ENCODE peak calls at places on chromosome 19, in seven cellular contexts. D is psoas muscle; V is CD4-positive, CD25-positive, alpha-beta regulatory T cell; Y is cardiac muscle cell; C is hepatocyte; R is right cardiac atrium; U is ovary. B is an unnamed sample.

GRCh38 chr19:23996549-23996948 is 81.9 kb downstream of the ZNF726 start:
- DNase-seq in V (no peak), C (no peak), R (no peak), U (no peak), Y (no peak), D (no peak), B (no peak)

GRCh38 chr19:294341-294818 is 3.2 kb upstream of the PLPP2 start:
- DNase-seq in D (no peak), V (no peak), C (no peak), Y (no peak), U (peak), R (no peak), B (no peak)

GRCh38 chr19:43778651-43779050 is 2.1 kb downstream of the KCNN4 start:
- DNase-seq in D (no peak), R (no peak), V (no peak), Y (no peak), U (no peak), C (no peak), B (no peak)

GRCh38 chr19:21482863-21483276 is 22.5 kb upstream of the ZNF429 start:
- DNase-seq in U (peak), D (peak), Y (peak), R (peak), V (peak), C (peak), B (peak)

GRCh38 chr19:50053119-50053518 is 27.3 kb downstream of the ZNF473 start:
- DNase-seq in C (no peak), U (no peak), D (no peak), V (no peak), Y (no peak), R (no peak), B (no peak)

GRCh38 chr19:54684537-54684936 is 21.8 kb downstream of the LILRB4 start:
- DNase-seq in Y (peak), C (no peak), V (no peak), U (no peak), R (no peak), D (no peak), B (no peak)

GRCh38 chr19:28242317-28242927 is 970.5 kb downstream of the UQCRFS1 start:
- DNase-seq in C (peak), R (no peak), D (no peak), U (no peak), Y (peak), V (no peak), B (no peak)

GRCh38 chr19:45103625-45104319 is 10.8 kb downstream of the PPP1R37 start:
- DNase-seq in R (no peak), D (no peak), U (no peak), V (no peak), Y (no peak), C (peak), B (no peak)

GRCh38 chr19:39307233-39307821 is 11.1 kb downstream of the IFNL1 start:
- DNase-seq in D (no peak), V (no peak), Y (peak), C (peak), R (peak), U (no peak), B (no peak)

GRCh38 chr19:28299649-28300048 is 913.3 kb downstream of the UQCRFS1 start:
- DNase-seq in R (no peak), Y (no peak), C (no peak), U (no peak), D (no peak), V (no peak), B (no peak)

GRCh38 chr19:55209430-55210119 is at the start of gene PTPRH:
- DNase-seq in C (peak), D (no peak), Y (no peak), V (no peak), U (no peak), R (no peak), B (no peak)

GRCh38 chr19:11480927-11481776 is at the start of gene ELAVL3:
- DNase-seq in Y (no peak), R (no peak), U (no peak), C (no peak), V (no peak), D (no peak), B (no peak)

GRCh38 chr19:1837625-1838105 is 10.6 kb downstream of the REXO1 start:
- DNase-seq in V (peak), D (no peak), U (no peak), C (peak), Y (peak), R (peak), B (no peak)

GRCh38 chr19:291561-292280 is 518 bp upstream of the PLPP2 start:
- DNase-seq in V (no peak), Y (no peak), U (no peak), R (no peak), C (peak), D (no peak), B (no peak)

GRCh38 chr19:38209671-38210457 is 14.2 kb downstream of the DPF1 start:
- DNase-seq in Y (peak), R (peak), V (no peak), D (peak), C (peak), U (peak), B (peak)

GRCh38 chr19:2038284-2039081 is 12.6 kb downstream of the MKNK2 start:
- DNase-seq in C (peak), R (peak), U (peak), D (no peak), V (no peak), Y (no peak), B (no peak)

GRCh38 chr19:4380254-4380727 is 20.1 kb downstream of the SH3GL1 start:
- DNase-seq in V (peak), Y (no peak), R (peak), C (no peak), U (no peak), D (peak), B (no peak)
- H3K27ac ChIP-seq in V (peak), Y (no peak), R (peak), C (no peak), U (no peak), D (peak), B (peak)

GRCh38 chr19:17949956-17950309 is 17.0 kb upstream of the KCNN1 start:
- DNase-seq in V (no peak), C (no peak), U (no peak), D (no peak), R (no peak), Y (no peak), B (no peak)

GRCh38 chr19:17948967-17949930 is 16.4 kb downstream of the CCDC124 start:
- DNase-seq in Y (no peak), D (no peak), C (no peak), U (peak), R (no peak), V (no peak), B (no peak)

GRCh38 chr19:17947815-17948473 is 15.1 kb downstream of the CCDC124 start:
- DNase-seq in C (peak), D (peak), V (peak), U (peak), Y (peak), R (peak), B (peak)

GRCh38 chr19:17948474-17948966 is 15.7 kb downstream of the CCDC124 start:
- DNase-seq in Y (no peak), U (no peak), D (no peak), V (no peak), R (no peak), C (no peak), B (no peak)

GRCh38 chr19:17946965-17947784 is 14.4 kb downstream of the CCDC124 start:
- DNase-seq in U (no peak), C (no peak), Y (no peak), R (no peak), V (no peak), D (peak), B (no peak)
- H3K27ac ChIP-seq in U (no peak), C (peak), Y (peak), R (no peak), V (peak), D (peak), B (no peak)

DNA sequence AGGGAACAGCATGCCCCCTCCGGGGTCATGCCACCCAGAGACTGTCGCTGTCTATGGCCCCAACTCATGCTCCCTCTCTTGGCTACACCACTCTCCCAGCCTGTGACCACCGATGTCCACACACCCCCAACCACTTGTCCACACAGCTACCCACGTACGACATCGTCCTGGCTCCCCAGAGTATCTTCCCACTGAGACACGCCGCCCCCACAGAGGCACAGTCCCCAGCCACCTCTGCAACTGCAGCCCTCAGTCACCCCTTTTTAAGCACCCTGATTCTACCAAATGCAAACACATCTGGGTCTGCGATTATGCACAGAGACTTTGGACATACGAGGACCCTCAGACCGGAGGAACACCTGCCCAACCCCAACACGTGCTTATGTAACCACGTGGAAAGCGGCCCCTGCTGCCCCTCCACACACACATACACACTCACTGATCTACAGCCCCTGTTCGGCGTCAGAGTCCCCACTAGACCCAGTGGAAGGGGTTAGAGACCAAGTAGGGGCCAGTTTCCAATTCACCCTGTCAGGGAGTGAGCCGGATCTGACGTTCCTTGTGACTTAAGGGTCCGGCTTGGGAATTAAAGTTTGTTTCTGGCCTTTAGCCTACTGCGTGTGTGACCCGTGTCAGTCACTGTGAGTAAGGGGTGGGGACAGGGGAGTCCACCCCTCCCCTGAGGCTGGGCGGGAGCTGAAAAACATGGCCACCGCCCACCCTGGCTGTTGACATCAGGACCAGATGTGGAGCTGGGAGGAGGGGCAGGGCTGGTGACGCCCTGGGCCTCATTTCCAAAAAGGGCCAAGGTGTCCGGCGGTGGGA is 11.9 kb upstream of the AXL start:
- DNase-seq in D (peak), V (no peak), C (no peak), Y (peak), U (no peak), R (peak), B (peak)
- H3K27ac ChIP-seq in D (peak), V (no peak), C (no peak), Y (no peak), U (no peak), R (peak), B (peak)

DNA sequence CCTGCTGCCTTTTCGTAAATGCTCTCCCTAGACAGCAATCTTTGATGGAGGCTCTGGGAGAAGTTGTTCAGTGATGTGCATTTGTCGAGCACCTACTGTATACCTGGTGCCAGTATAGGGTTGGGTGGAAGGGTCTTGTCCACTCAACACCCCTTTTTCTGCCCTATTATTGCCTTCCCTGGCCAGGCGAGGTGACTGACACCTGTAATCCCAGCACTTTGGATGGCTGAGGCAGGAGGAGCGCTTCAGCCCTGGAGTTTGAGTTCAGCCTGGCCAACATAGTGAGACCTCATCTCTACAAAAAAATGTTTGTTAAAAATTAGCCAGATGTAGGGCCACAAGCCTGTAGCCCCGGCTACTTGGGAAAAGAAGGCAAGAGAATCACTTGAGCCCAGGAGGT is 49.3 kb downstream of the NFIC start:
- DNase-seq in D (no peak), U (no peak), R (no peak), Y (no peak), V (no peak), C (no peak), B (no peak)
- H3K27ac ChIP-seq in D (peak), U (no peak), R (no peak), Y (no peak), V (no peak), C (no peak), B (no peak)

GRCh38 chr19:47510516-47511127 is 4.2 kb downstream of the NAPA start:
- DNase-seq in U (no peak), Y (no peak), V (no peak), D (no peak), R (no peak), C (no peak), B (no peak)
- H3K27ac ChIP-seq in U (peak), Y (no peak), V (no peak), D (peak), R (peak), C (peak), B (peak)

GRCh38 chr19:35754365-35755139 is 2.3 kb downstream of the HSPB6 start:
- DNase-seq in V (no peak), R (no peak), U (peak), Y (no peak), C (no peak), D (no peak), B (no peak)
- H3K27ac ChIP-seq in V (no peak), R (peak), U (peak), Y (no peak), C (peak), D (peak), B (peak)

GRCh38 chr19:35470128-35470527 is 20.1 kb downstream of the KRTDAP start:
- DNase-seq in Y (no peak), U (no peak), V (no peak), R (no peak), D (no peak), C (no peak), B (no peak)
- H3K27ac ChIP-seq in Y (no peak), U (no peak), V (no peak), R (no peak), D (no peak), C (no peak), B (no peak)

DNA sequence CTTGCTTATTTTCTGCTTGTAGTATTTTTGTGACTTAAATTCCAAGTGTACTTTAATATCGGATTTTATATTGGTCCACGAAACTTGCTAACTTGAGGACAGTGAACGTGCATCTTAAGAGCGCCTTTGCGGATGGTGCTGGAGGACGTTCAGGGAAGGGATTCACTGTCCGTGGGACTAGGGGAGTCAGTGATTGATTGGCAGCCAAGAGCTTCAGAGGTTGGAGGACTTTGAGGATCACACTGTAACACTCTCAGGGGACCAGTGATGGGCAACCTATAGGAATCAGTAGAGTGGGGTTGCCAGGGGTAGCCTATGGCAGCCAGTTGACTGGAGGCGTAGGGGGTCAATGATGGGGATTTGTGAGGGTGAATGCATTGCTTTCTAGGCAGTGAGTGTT is 516 bp downstream of the ZNF175 start:
- DNase-seq in R (no peak), V (no peak), Y (no peak), C (no peak), U (no peak), D (no peak), B (no peak)
- H3K27ac ChIP-seq in R (no peak), V (no peak), Y (no peak), C (no peak), U (no peak), D (peak), B (peak)

GRCh38 chr19:35704218-35704617 is at the start of gene ZBTB32:
- DNase-seq in R (no peak), V (no peak), Y (peak), U (no peak), C (no peak), D (no peak), B (no peak)

GRCh38 chr19:35708391-35708790 is 4.0 kb downstream of the ZBTB32 start:
- DNase-seq in Y (no peak), D (no peak), U (no peak), C (no peak), R (no peak), V (no peak), B (no peak)

GRCh38 chr19:35703343-35703742 is 1.0 kb upstream of the ZBTB32 start:
- DNase-seq in U (no peak), Y (no peak), V (no peak), D (no peak), R (no peak), C (no peak), B (no peak)

GRCh38 chr19:35696835-35697234 is 7.5 kb upstream of the ZBTB32 start:
- DNase-seq in C (no peak), U (no peak), D (no peak), Y (no peak), R (no peak), V (no peak), B (no peak)

DNA sequence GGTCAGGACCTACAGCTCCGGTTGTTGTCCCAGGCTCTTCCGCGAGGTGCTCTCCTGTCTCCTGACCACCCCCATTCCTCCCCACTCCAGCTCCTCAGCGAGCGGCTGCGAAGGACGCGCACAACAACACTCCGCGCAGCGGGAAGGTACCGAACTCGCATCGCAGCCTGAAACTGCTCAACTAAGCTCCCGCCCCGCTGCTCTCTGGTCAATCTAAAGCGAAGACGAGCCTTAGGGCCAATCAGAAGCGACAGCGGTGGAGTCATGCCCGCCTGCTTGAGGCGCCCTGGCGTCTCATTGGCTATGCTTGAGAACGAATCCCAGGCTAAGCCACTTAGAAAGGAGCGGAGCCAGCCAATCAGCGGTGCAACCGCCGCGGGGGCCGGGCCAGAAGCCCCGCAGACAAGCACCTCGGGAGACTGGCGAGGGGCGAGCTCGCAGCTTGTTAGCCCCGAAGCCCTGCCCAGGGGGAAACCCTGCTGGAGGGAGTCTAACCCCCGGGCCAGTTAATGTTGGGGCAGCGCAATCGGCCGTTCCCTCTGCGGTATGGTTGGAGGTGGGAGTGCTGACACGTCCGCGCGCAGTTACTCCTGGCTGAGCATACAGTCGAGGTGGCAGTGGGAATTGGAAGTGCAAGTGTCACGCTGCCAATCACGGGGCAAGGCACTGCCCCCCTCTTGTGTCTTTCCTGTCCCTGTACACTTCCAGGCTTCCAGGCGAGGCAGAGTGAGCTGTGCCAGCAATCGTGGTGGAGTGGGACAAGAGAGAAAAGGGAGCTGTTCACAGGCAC is 1.9 kb upstream of the ZBTB32 start:
- DNase-seq in D (peak), Y (peak), C (peak), R (peak), U (peak), V (peak), B (peak)
- H3K27ac ChIP-seq in D (no peak), Y (peak), C (no peak), R (peak), U (no peak), V (peak), B (peak)

DNA sequence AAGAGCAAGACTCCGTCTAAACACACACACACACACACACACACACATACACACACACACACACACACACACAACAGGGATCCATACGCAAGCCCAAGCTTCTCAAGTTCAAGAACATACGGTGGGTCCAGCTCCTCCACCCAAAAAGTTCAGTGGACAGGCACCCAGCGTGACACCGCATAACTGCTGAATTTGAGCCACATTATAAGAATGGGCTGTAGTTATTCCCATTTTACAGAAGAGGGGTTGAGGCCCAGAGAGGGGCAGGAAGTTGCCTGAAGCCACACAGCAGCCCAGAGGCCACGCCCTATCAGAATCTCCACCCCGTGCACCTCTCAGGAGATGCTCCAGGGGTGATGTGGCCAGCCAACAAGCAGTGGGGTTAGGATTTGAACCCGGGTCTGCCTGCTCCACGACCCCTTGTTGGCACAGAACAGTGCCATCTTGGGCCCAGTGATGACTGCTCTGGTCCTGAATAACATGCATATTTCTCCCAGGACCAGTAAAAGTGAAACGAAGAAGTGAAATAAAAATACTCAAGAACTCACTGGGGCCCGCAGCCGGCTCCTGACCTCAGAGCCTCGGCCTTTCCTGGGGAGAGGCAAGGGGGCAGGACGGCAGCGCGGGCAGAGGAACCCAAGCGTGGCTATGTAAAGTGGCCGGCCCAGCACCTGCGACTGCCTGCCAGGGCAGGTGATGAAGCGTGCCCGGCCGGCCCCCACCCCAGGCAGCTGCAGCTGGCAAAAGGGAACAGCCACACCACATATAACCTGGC is 61.9 kb downstream of the AP1M1 start:
- DNase-seq in D (no peak), C (no peak), Y (no peak), U (no peak), R (peak), V (no peak), B (no peak)
- H3K27ac ChIP-seq in D (peak), C (no peak), Y (no peak), U (no peak), R (peak), V (no peak), B (peak)